ENCODE peak calls at places on chromosomes 2 and 18, in six cellular contexts. A is A549, U is HCT116, J is K562, V is SK-N-SH, Z is HepG2. H is an unnamed sample.

GRCh38 chr2:201363857-201364560 is 6.9 kb upstream of the FLACC1 start:
- DNase-seq in U (peak; percentile 24), A (peak; percentile 8), J (peak; percentile 18), V (peak; percentile 28), Z (peak; percentile 64), H (peak; percentile 28)

GRCh38 chr18:22228930-22229329 is 59.5 kb downstream of the GATA6 start:
- DNase-seq in J (no peak), U (no peak), V (no peak), A (no peak), Z (no peak), H (no peak)

GRCh38 chr2:65142515-65142914 is 12.6 kb upstream of the RAB1A start:
- DNase-seq in A (no peak), V (no peak), J (no peak), U (no peak), Z (no peak), H (peak; percentile 25)

GRCh38 chr2:85133751-85134254 is 611 bp downstream of the TCF7L1 start:
- DNase-seq in A (peak; percentile 75), J (peak; percentile 51), V (peak; percentile 81), U (no peak), Z (no peak), H (no peak)

GRCh38 chr2:160516547-160517365 is 23.1 kb upstream of the RBMS1 start:
- DNase-seq in U (no peak), J (no peak), A (no peak), V (no peak), Z (no peak), H (no peak)

GRCh38 chr2:99651930-99652670 is 162.3 kb upstream of the REV1 start:
- DNase-seq in V (no peak), Z (no peak), J (no peak), U (no peak), A (no peak), H (no peak)

GRCh38 chr2:134104754-134105153 is 149.1 kb upstream of the MGAT5 start:
- DNase-seq in U (no peak), A (no peak), Z (no peak), V (no peak), J (no peak), H (no peak)

GRCh38 chr2:133919285-133919684 is 334.6 kb upstream of the MGAT5 start:
- DNase-seq in A (no peak), Z (no peak), U (no peak), V (no peak), J (no peak), H (no peak)

GRCh38 chr2:23482188-23482587 is 97.2 kb downstream of the KLHL29 start:
- DNase-seq in V (no peak), Z (no peak), U (no peak), J (no peak), A (no peak), H (no peak)

GRCh38 chr2:100856732-100857131 is 36.8 kb downstream of the NPAS2 start:
- DNase-seq in A (no peak), U (no peak), Z (no peak), J (no peak), V (no peak), H (no peak)

GRCh38 chr2:80073134-80073561 is 231.4 kb downstream of the LRRTM1 start:
- DNase-seq in A (peak; percentile 4), Z (peak; percentile 60), J (peak; percentile 58), U (peak; percentile 12), V (peak; percentile 61), H (peak; percentile 45)

GRCh38 chr2:126658910-126659613 is 3.1 kb downstream of the GYPC start:
- DNase-seq in J (peak; percentile 45), U (no peak), V (no peak), A (no peak), Z (no peak), H (peak; percentile 65)

GRCh38 chr18:33716061-33716683 is 138.2 kb downstream of the ASXL3 start:
- DNase-seq in Z (no peak), U (no peak), J (no peak), A (no peak), V (no peak), H (peak; percentile 7)

GRCh38 chr2:188884552-188884951 is 89.6 kb upstream of the COL3A1 start:
- DNase-seq in U (no peak), J (no peak), A (no peak), Z (no peak), V (no peak), H (no peak)

GRCh38 chr2:203886579-203887230 is 19.1 kb downstream of the CTLA4 start:
- DNase-seq in V (no peak), Z (no peak), A (no peak), U (no peak), J (no peak), H (peak; percentile 44)

GRCh38 chr2:127763776-127764175 is 47.2 kb downstream of the WDR33 start:
- DNase-seq in V (no peak), A (no peak), U (no peak), Z (peak; percentile 55), J (no peak), H (no peak)

GRCh38 chr18:69968073-69968472 is 20.4 kb upstream of the CD226 start:
- DNase-seq in A (no peak), U (no peak), V (peak; percentile 28), Z (no peak), J (no peak), H (no peak)

GRCh38 chr2:100416939-100417744 is at the start of gene CHST10:
- DNase-seq in U (no peak), J (peak; percentile 89), Z (peak; percentile 42), V (peak; percentile 96), A (peak; percentile 63), H (peak; percentile 25)

GRCh38 chr2:79619976-79620375 is 107.1 kb downstream of the CTNNA2 start:
- DNase-seq in A (no peak), V (no peak), Z (no peak), U (no peak), J (no peak), H (no peak)

GRCh38 chr2:63555299-63555698 is 33.0 kb downstream of the WDPCP start:
- DNase-seq in U (no peak), V (no peak), J (no peak), A (no peak), Z (no peak), H (no peak)

GRCh38 chr2:78999410-78999809 is 26.1 kb upstream of the REG3G start:
- DNase-seq in U (no peak), J (peak; percentile 21), Z (no peak), A (no peak), V (peak; percentile 42), H (no peak)

GRCh38 chr2:8003462-8004075 is 678.3 kb upstream of the ID2 start:
- DNase-seq in Z (no peak), J (no peak), V (peak; percentile 93), A (no peak), U (no peak), H (no peak)

GRCh38 chr2:96538487-96539214 is 2.1 kb downstream of the ARID5A start:
- DNase-seq in Z (peak; percentile 74), U (no peak), J (no peak), A (no peak), V (no peak), H (peak; percentile 47)

GRCh38 chr2:197152451-197153228 is 157.9 kb downstream of the ANKRD44 start:
- DNase-seq in V (no peak), J (no peak), Z (no peak), U (no peak), A (no peak), H (peak; percentile 90)

DNA sequence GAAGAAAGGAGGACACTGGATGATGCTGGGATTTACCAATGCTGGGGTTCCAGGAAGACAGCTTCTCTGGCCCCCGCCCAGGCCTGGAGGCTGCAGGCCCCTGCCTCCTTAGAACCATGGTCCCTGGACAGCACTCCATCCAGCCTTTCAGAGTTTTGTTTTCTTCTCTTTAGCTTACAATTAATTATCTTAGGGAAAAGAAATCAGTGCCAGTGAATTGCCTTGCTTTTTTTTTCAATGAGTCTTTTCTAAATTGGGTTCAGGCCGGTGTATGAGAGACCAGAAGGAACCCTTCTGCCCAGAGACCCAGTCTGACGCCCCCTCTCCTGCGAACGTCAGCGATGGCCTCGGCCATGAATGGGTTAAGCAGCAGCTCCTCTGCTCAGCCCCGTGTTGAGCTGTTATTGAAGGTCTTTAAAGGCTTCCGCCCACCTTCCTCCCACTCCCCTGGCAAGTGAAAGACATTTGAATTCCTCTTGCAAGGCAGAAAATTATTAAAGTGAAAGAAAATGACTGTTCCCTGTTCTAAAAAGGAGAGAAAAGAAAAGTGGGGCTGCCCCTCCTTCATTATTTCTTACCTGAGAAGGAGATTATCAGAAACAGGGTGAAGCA is 65.7 kb upstream of the CHMP1B start:
- DNase-seq in J (no peak), A (no peak), U (no peak), V (no peak), Z (no peak), H (no peak)
- H3K27ac ChIP-seq in J (no peak overlapping the region), A (no peak overlapping the region), U (no peak overlapping the region), V (no peak overlapping the region), Z (no peak overlapping the region), H (no peak overlapping the region)

GRCh38 chr2:10538224-10538894 is 90.2 kb upstream of the ODC1 start:
- DNase-seq in V (no peak), U (peak; percentile 63), A (peak; percentile 50), J (no peak), Z (no peak), H (no peak)
- TF ChIP-seq REST in V (no peak), U (no peak), A (no peak), J (no peak), Z (no peak), H (no peak)

GRCh38 chr2:88624477-88624876 is 2.8 kb downstream of the EIF2AK3 start:
- DNase-seq in U (no peak), V (no peak), J (no peak), Z (no peak), A (no peak), H (no peak)
- H3K4me3 ChIP-seq in U (no peak overlapping the region), V (no peak overlapping the region), J (no peak overlapping the region), Z (peak overlapping the region; percentile 51), A (no peak overlapping the region), H (no peak overlapping the region)

GRCh38 chr2:241868661-241869081 is 858 bp upstream of the RTP5 start:
- DNase-seq in J (no peak), Z (no peak), U (no peak), A (no peak), V (peak; percentile 57), H (no peak)

GRCh38 chr2:241865957-241866858 is 3.3 kb upstream of the RTP5 start:
- DNase-seq in J (peak; percentile 51), A (peak; percentile 55), Z (no peak), V (peak; percentile 82), U (no peak), H (no peak)

GRCh38 chr2:241867776-241868420 is 1.6 kb upstream of the RTP5 start:
- DNase-seq in V (peak; percentile 42), J (no peak), U (no peak), A (no peak), Z (no peak), H (no peak)

GRCh38 chr2:241865416-241865956 is 4.0 kb upstream of the RTP5 start:
- DNase-seq in V (no peak), J (no peak), U (no peak), Z (no peak), A (no peak), H (no peak)

DNA sequence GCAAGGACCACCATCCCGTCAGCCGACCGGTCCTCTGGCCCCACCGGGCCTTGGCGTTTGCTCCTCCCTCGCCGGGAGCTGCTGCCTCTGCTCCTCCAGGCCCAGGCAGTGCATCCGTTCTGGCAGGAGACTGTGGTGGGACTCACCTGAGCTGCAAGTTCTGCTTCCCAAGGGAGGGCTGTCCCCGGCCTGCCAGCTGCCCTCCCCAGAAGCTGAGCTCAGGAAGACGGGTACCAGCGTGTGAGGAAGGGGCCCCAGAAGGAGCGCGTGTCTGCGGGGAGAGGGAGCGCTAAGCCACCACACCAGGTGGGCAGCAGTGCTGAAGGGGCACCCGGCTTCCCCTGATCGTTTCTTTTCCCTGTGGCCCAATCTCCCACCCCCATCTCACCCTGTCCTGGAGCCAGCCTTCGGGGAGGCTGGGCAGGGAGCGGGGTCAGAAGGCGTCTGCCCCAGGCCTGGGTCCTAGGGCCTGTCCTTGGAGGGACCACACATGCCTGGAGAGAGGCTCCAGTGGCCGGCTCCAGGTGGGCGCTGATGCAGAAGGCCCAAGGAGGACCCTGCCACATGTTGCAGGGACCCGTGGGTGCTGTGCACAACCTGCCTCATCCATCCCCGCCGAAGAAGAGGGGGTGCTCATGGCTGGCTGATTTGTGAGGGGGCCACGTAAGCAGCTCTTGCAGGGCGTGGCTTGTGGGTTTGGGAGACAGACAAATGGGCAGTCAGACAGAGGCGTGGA is 2.5 kb upstream of the RTP5 start:
- DNase-seq in A (no peak), J (no peak), Z (no peak), U (no peak), V (peak; percentile 38), H (no peak)
- H3K27ac ChIP-seq in A (no peak overlapping the region), J (no peak overlapping the region), Z (no peak overlapping the region), U (no peak overlapping the region), V (no peak overlapping the region), H (no peak overlapping the region)